ENCODE peak calls at places on chromosomes 2 and 18, in four cellular contexts. K is uterus, E is fibroblast of villous mesenchyme, C is AG09309. V is an unnamed sample.

GRCh38 chr2:121210691-121211090 is 74.3 kb downstream of the TFCP2L1 start:
- DNase-seq in K (no peak), E (no peak), C (no peak), V (no peak)

GRCh38 chr2:95372845-95373244 is 29.7 kb upstream of the FAHD2A start:
- DNase-seq in K (peak; percentile 3), E (no peak), C (no peak), V (no peak)

GRCh38 chr2:217106650-217107014 is 246.8 kb upstream of the TNP1 start:
- DNase-seq in K (no peak), E (peak; percentile 38), C (no peak), V (no peak)

GRCh38 chr2:233059547-233059796 is 670 bp upstream of the INPP5D start:
- DNase-seq in K (no peak), E (no peak), C (no peak), V (no peak)

GRCh38 chr2:9844581-9844980 is 1.3 kb downstream of the TAF1B start:
- DNase-seq in K (no peak), E (peak; percentile 52), C (no peak), V (no peak)

GRCh38 chr2:238449909-238450417 is 23.2 kb downstream of the ASB1 start:
- DNase-seq in K (peak; percentile 54), E (peak; percentile 78), C (no peak), V (no peak)

GRCh38 chr2:100483892-100484291 is 13.6 kb downstream of the NMS start:
- DNase-seq in K (no peak), E (no peak), C (no peak), V (no peak)

GRCh38 chr18:8863427-8863826 is 158.1 kb downstream of the MTCL1 start:
- DNase-seq in K (no peak), E (no peak), C (no peak), V (no peak)

GRCh38 chr2:3637692-3638455 is 20.1 kb upstream of the ALLC start:
- DNase-seq in K (peak; percentile 5), E (no peak), C (no peak), V (no peak)

GRCh38 chr2:1701556-1702185 is 42.6 kb downstream of the PXDN start:
- DNase-seq in K (no peak), E (no peak), C (no peak), V (no peak)

GRCh38 chr18:79764131-79764530 is 33.6 kb upstream of the KCNG2 start:
- DNase-seq in K (no peak), E (no peak), C (no peak), V (no peak)

GRCh38 chr2:152548111-152548875 is 169.0 kb downstream of the PRPF40A start:
- DNase-seq in K (no peak), E (no peak), C (no peak), V (no peak)

GRCh38 chr2:239331560-239331959 is 69.3 kb downstream of the HDAC4 start:
- DNase-seq in K (no peak), E (no peak), C (no peak), V (no peak)

GRCh38 chr2:236065756-236066155 is 102.4 kb downstream of the GBX2 start:
- DNase-seq in K (no peak), E (no peak), C (no peak), V (no peak)

GRCh38 chr2:120596990-120597594 is 138.6 kb upstream of the GLI2 start:
- DNase-seq in K (peak; percentile 51), E (peak; percentile 78), C (peak; percentile 81), V (no peak)

DNA sequence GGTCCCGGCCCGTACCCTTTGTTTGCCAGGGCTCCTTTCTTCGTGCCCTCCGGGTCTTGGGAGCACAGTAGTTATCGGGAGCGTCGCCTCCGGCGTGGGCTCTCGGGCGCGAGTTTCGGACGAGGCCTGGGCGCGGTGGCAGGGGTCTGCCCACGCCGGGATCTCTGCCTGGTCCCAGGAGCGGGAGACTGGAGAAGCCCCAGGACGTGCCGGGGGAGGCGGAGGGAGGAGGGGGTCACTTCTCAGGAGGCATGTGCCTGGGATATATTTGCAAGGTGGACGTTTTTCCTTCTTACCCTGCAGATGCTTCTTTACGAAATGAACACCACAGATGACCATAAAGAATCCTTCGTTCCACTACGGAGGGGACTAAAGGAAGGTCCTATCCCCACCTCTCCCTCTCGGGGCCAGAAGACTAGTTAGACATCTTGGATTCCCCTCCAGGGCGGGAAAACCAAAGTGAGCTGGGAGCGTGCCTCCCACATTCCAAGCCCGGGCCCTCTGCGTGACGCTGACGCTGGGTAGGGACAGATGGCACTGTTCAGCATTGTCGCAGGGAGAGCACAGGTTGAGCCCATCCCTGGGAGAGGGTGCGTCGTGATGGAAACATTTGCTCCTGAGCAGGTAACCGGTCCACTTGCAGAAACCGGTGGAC is 483 bp upstream of the FHL2 start:
- DNase-seq in K (no peak), E (no peak), C (no peak), V (no peak)
- TF ChIP-seq CTCF in K (no peak), E (no peak), C (no peak), V (no peak)

GRCh38 chr2:60429681-60430080 is 123.8 kb downstream of the BCL11A start:
- DNase-seq in K (no peak), E (no peak), C (no peak), V (no peak)
- TF ChIP-seq CTCF in K (no peak), E (no peak), C (no peak), V (no peak)

DNA sequence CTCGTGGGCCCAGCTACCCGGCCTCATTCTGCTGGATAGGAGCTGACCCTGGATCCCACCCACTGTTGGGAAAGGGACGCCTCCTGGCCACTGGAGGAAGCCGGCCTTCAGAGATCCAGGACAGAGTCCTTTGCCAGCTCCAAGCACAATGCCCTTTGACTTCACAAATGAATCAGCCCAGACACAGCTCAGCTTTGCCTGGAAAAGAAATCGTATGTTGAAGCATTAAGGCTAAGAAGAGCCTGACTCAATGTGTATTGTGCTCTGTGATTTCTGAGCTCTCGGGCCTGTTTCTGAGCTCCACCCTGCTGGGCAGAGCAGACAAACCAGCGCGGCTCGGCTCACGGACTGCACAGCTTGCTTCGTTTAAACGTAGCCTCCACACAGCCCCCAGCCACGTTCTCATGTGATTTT is 162.9 kb upstream of the APCDD1 start:
- DNase-seq in K (peak; percentile 37), E (peak; percentile 36), C (peak; percentile 35), V (no peak)
- TF ChIP-seq CTCF in K (no peak), E (no peak), C (peak; percentile 10), V (no peak)

GRCh38 chr2:173716458-173717052 is 248.6 kb downstream of the SP3 start:
- DNase-seq in K (no peak), E (no peak), C (no peak), V (no peak)

GRCh38 chr2:173715483-173715882 is 249.7 kb downstream of the SP3 start:
- DNase-seq in K (no peak), E (no peak), C (no peak), V (no peak)

GRCh38 chr2:173719471-173719870 is 245.7 kb downstream of the SP3 start:
- DNase-seq in K (no peak), E (no peak), C (no peak), V (no peak)

DNA sequence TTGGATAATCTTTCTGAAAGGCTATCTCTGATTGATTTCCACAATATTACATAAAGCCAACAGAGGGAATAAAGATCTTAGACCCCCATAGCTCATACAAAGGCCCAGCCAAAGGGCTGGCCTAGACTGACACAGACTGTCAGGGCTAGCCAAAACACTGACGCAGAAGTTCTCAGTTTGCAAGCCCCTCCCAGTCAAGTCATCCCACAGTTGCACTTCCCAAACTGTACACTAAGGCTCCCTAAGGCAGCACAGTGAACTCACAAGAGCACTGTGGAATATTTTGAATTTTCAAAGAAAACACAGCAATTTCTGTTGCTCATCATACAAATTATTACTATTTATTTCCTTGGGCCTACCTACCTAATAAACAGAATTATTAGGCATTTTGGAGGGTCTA is 244.9 kb downstream of the SP3 start:
- DNase-seq in K (no peak), E (peak; percentile 18), C (no peak), V (no peak)
- TF ChIP-seq CTCF in K (no peak), E (no peak), C (peak; percentile 18), V (no peak)

DNA sequence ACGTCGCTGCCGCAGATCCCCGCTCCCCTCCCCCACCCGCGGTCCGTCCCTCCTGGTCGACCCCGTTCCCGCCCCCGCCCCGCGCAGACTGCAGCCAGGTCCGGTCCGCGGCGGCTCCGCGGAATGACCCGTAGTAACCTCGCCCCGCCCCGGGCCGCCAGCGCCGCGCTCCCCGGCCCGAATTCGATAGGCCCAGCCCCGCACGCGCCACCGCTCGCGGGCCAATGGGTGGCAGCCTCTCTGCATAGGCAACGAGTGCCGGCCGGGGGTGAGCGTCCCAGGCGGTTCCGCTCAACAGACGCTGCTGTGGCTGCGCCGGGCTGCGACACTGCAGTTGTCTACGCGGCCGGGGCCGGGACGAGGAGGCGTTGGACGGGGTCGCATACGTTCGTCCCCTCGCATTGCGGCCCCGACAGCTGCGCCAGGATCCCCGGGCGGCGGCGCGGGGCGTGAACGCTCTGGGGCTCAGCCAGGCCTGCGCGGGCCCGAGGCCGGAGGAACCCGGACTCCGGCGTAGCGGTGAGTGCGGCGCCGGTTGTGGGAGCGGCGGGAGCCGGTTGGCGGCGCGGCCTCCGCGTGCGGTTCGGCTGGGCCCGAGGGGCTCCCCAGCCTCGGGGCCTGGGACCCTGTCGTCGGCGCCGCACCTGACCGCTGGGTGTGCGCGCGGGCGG is at the start of gene ACSL3:
- DNase-seq in K (peak; percentile 93), E (peak; percentile 95), C (peak; percentile 57), V (peak; percentile 96)
- TF ChIP-seq CTCF in K (no peak), E (no peak), C (no peak), V (no peak)

GRCh38 chr2:18883626-18884456 is 294.5 kb upstream of the NT5C1B start:
- DNase-seq in K (no peak), E (peak; percentile 48), C (no peak), V (peak; percentile 33)
- TF ChIP-seq CTCF in K (no peak), E (peak; percentile 59), C (peak; percentile 48), V (no peak)

V was measured in activated CD8-positive, alpha-beta T cell treated with anti-CD3 and anti-CD28 coated beads for 36 hours.